ENCODE peak calls at places on chromosomes 16 and 17, in four cellular contexts. U, B, H and M are unnamed samples.

GRCh38 chr16:72928089-72928981 is 119.6 kb downstream of the ZFHX3 start:
- DNase-seq in U (no peak), B (no peak), H (no peak), M (no peak)

GRCh38 chr17:28379814-28380571 is 8.5 kb downstream of the SARM1 start:
- DNase-seq in U (no peak), B (no peak), H (no peak), M (no peak)

GRCh38 chr17:3754458-3755334 is 31.0 kb downstream of the HASPIN start:
- DNase-seq in U (peak; percentile 93), B (no peak), H (peak; percentile 96), M (peak; percentile 57)

GRCh38 chr17:48555616-48556533 is 11.0 kb upstream of the HOXB2 start:
- DNase-seq in U (no peak), B (no peak), H (no peak), M (no peak)

GRCh38 chr17:14838567-14838966 is 426.6 kb downstream of the PMP22 start:
- DNase-seq in U (no peak), B (no peak), H (no peak), M (no peak)

GRCh38 chr16:67115649-67116048 is 5.9 kb downstream of the PHAF1 start:
- DNase-seq in U (no peak), B (no peak), H (no peak), M (no peak)

GRCh38 chr17:7285679-7286078 is 4.2 kb downstream of the SLC2A4 start:
- DNase-seq in U (no peak), B (no peak), H (no peak), M (no peak)

GRCh38 chr17:72691601-72692000 is 400.9 kb downstream of the SLC39A11 start:
- DNase-seq in U (no peak), B (no peak), H (no peak), M (no peak)

GRCh38 chr17:48597775-48598631 is 4.4 kb upstream of the HOXB5 start:
- DNase-seq in U (peak; percentile 89), B (peak; percentile 51), H (peak; percentile 92), M (peak; percentile 52)

GRCh38 chr17:78053777-78054468 is 74.6 kb downstream of the TMC6 start:
- DNase-seq in U (no peak), B (no peak), H (no peak), M (no peak)

GRCh38 chr16:14529010-14529669 is 100.9 kb downstream of the PARN start:
- DNase-seq in U (peak; percentile 94), B (peak; percentile 84), H (peak; percentile 78), M (peak; percentile 82)

GRCh38 chr17:6472517-6472916 is 28.3 kb downstream of the PIMREG start:
- DNase-seq in U (no peak), B (no peak), H (no peak), M (no peak)

GRCh38 chr16:77759821-77760220 is 28.5 kb upstream of the VAT1L start:
- DNase-seq in U (no peak), B (no peak), H (no peak), M (no peak)

GRCh38 chr16:24208710-24209109 is 47.4 kb upstream of the CACNG3 start:
- DNase-seq in U (peak; percentile 62), B (no peak), H (no peak), M (no peak)

GRCh38 chr16:10805362-10805761 is 13.2 kb downstream of the TVP23A start:
- DNase-seq in U (peak; percentile 34), B (no peak), H (no peak), M (no peak)

GRCh38 chr17:35915153-35915969 is 15.2 kb downstream of the RDM1 start:
- DNase-seq in U (peak; percentile 33), B (no peak), H (no peak), M (peak; percentile 68)